ENCODE peak calls at places on chromosomes 5 and 9, in seven cellular contexts. M is fibroblast of mammary gland, G is uterus, W is suprapubic skin, J is HCT116, E is HL-60, I is breast epithelium. F is an unnamed sample.

GRCh38 chr9:131762356-131762932 is 22.6 kb upstream of the RAPGEF1 start:
- DNase-seq in M (peak), I (peak), E (peak), G (peak), W (peak), J (peak), F (no peak)

GRCh38 chr9:113603773-113604172 is 140.2 kb downstream of the RGS3 start:
- DNase-seq in G (no peak), I (no peak), J (no peak), M (no peak), E (no peak), W (no peak), F (no peak)

GRCh38 chr9:37706290-37706689 is 47.3 kb upstream of the TRMT10B start:
- DNase-seq in J (no peak), E (no peak), W (no peak), G (no peak), M (no peak), I (no peak), F (peak)

GRCh38 chr9:93955356-93956182 is 414 bp upstream of the BARX1 start:
- DNase-seq in I (no peak), J (no peak), W (no peak), M (no peak), G (no peak), E (peak), F (no peak)

GRCh38 chr5:35828092-35828598 is 28.5 kb upstream of the IL7R start:
- DNase-seq in M (peak), J (no peak), E (no peak), G (no peak), W (no peak), I (no peak), F (no peak)

GRCh38 chr9:110620726-110621125 is 41.2 kb upstream of the SVEP1 start:
- DNase-seq in E (no peak), W (no peak), G (no peak), I (no peak), J (no peak), M (no peak), F (no peak)

GRCh38 chr5:94159144-94159543 is 417.7 kb upstream of the POU5F2 start:
- DNase-seq in G (no peak), W (no peak), M (no peak), I (no peak), J (no peak), E (no peak), F (peak)

GRCh38 chr9:82996931-82997330 is 66.0 kb downstream of the RASEF start:
- DNase-seq in M (peak), E (no peak), I (no peak), J (no peak), G (no peak), W (no peak), F (no peak)

GRCh38 chr5:142878638-142879037 is 108.5 kb downstream of the ARHGAP26 start:
- DNase-seq in G (no peak), M (no peak), W (no peak), I (peak), J (no peak), E (no peak), F (no peak)

GRCh38 chr5:118450924-118451332 is 537.4 kb downstream of the DTWD2 start:
- DNase-seq in M (no peak), G (no peak), I (no peak), J (no peak), W (no peak), E (no peak), F (no peak)

GRCh38 chr5:78746990-78747389 is 98.4 kb upstream of the LHFPL2 start:
- DNase-seq in E (no peak), G (no peak), I (no peak), W (no peak), M (no peak), J (no peak), F (no peak)

GRCh38 chr9:94083384-94083783 is 880 bp upstream of the PTPDC1 start:
- DNase-seq in E (no peak), M (no peak), G (no peak), J (no peak), I (no peak), W (no peak), F (no peak)

GRCh38 chr9:110197330-110198187 is 10.4 kb downstream of the C9orf152 start:
- DNase-seq in G (no peak), E (no peak), W (peak), M (peak), I (no peak), J (no peak), F (no peak)

GRCh38 chr5:73381587-73382411 is 66.8 kb downstream of the FOXD1 start:
- DNase-seq in W (no peak), E (no peak), I (no peak), J (no peak), G (no peak), M (no peak), F (no peak)

GRCh38 chr5:102069974-102070373 is 226.1 kb downstream of the SLCO4C1 start:
- DNase-seq in G (no peak), M (no peak), J (no peak), W (no peak), I (no peak), E (no peak), F (no peak)

GRCh38 chr9:22169243-22169642 is 160.1 kb upstream of the CDKN2B start:
- DNase-seq in G (no peak), E (no peak), J (no peak), I (no peak), M (peak), W (no peak), F (peak)

GRCh38 chr5:80033513-80033912 is 1.6 kb upstream of the THBS4 start:
- DNase-seq in E (no peak), I (no peak), M (no peak), W (no peak), J (no peak), G (no peak), F (peak)

GRCh38 chr5:40224421-40224820 is 455.3 kb upstream of the PTGER4 start:
- DNase-seq in G (no peak), I (no peak), E (no peak), J (no peak), M (peak), W (no peak), F (peak)

GRCh38 chr9:112361602-112362001 is 18.3 kb upstream of the HSDL2 start:
- DNase-seq in I (no peak), J (peak), M (peak), W (no peak), E (peak), G (no peak), F (peak)

GRCh38 chr5:96977228-96977627 is 41.3 kb downstream of the LNPEP start:
- DNase-seq in G (no peak), E (no peak), I (no peak), M (no peak), J (no peak), W (no peak), F (no peak)

GRCh38 chr5:67187318-67187717 is 9.3 kb downstream of the CD180 start:
- DNase-seq in G (no peak), J (no peak), M (no peak), W (no peak), I (no peak), E (peak), F (no peak)

GRCh38 chr5:163244451-163244987 is 192.9 kb upstream of the CCNG1 start:
- DNase-seq in G (no peak), J (no peak), I (no peak), E (no peak), M (no peak), W (no peak), F (no peak)

GRCh38 chr9:102124465-102124864 is 386.0 kb upstream of the GRIN3A start:
- DNase-seq in W (no peak), J (no peak), M (no peak), E (no peak), I (no peak), G (no peak), F (no peak)

GRCh38 chr5:146188358-146188757 is 5.9 kb upstream of the LARS1 start:
- DNase-seq in M (peak), I (no peak), W (no peak), J (no peak), E (no peak), G (no peak), F (peak)

GRCh38 chr9:83431470-83432060 is 106.6 kb downstream of the FRMD3 start:
- DNase-seq in M (no peak), J (no peak), W (no peak), I (peak), G (no peak), E (no peak), F (no peak)

GRCh38 chr5:135662683-135663082 is 83.9 kb upstream of the CXCL14 start:
- DNase-seq in W (no peak), E (no peak), M (no peak), G (no peak), I (no peak), J (no peak), F (no peak)

GRCh38 chr5:1315709-1316587 is 21.1 kb upstream of the TERT start:
- DNase-seq in I (peak), E (peak), M (no peak), G (peak), J (no peak), W (peak), F (peak)

GRCh38 chr9:101458955-101459631 is 23.5 kb upstream of the ALDOB start:
- DNase-seq in E (peak), J (peak), W (no peak), G (no peak), M (peak), I (no peak), F (peak)

GRCh38 chr9:128206484-128206883 is 3.3 kb downstream of the DNM1 start:
- DNase-seq in I (no peak), M (no peak), W (no peak), J (no peak), G (no peak), E (no peak), F (no peak)

GRCh38 chr9:132181796-132182521 is 20.1 kb downstream of the NTNG2 start:
- DNase-seq in G (peak), I (no peak), M (no peak), W (no peak), J (no peak), E (no peak), F (no peak)

DNA sequence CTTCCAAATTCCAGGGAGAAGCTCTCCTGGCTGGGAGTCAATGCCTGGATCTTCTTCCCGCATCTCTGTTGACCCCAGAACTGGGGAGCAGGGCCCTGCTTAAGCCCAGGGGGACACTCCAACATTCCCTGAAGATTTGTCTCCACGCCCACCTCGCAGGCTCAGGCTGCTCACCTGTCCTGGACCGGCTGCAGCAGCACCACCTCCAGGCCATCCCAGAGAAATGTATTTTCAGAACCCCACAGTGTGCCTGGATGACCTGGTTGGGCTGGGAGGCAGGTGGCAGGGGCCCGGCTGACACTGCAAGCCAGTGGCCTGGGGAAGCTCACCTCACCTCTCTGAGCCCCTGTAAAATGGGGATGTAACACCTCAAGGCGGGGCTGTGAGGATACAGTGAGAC is 27.1 kb upstream of the ZBTB43 start:
- DNase-seq in G (no peak), J (no peak), E (no peak), I (no peak), M (no peak), W (no peak), F (no peak)
- TF ChIP-seq CTCF in G (no peak), J (peak), E (no peak), I (no peak), M (peak), W (no peak), F (peak)

DNA sequence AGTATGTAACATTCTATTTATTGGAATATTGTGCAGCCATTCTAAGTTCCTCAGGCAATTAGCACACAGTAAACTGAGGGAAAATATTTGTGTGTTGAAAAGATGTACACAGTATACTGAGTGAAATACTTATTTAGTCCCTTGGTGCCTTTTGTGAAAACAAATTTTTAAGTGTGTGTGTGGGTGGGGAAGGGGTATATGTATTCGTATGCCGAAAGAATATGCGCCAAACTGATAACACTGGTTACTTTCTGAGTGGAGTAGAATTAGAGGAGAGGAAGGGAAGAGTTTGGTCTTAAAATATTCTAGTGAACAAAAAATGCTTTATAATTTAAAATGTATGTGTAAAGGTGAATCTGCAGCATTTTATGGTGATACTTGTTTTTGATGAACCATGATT is 3.1 kb downstream of the DCP2 start:
- DNase-seq in W (no peak), G (no peak), M (no peak), I (no peak), J (no peak), E (no peak), F (no peak)
- H3K4me3 ChIP-seq in W (no peak), G (no peak), M (no peak), I (no peak), J (no peak), E (no peak), F (no peak)

DNA sequence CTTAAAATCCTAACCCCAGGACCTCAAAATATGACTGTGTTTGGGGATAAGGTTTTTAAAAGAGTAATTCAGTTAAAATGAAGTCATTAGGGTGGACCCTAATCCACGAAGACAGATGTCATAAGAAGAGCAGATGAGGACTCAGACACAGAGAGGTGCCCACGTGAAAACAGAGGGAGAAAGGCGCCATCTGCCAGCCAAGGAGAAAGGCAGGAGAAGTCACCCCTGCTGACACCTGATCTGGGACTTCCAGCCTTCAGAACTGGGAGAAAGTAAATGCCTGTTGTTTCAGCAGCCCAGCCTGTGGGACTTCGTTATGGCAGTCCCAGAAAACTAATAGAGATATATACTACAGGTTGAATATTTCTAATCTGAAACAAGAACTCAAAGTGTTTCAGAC is 67.4 kb downstream of the ROR2 start:
- DNase-seq in I (no peak), J (no peak), E (no peak), M (no peak), G (no peak), W (no peak), F (no peak)
- TF ChIP-seq CTCF in I (no peak), J (no peak), E (no peak), M (no peak), G (no peak), W (no peak), F (peak)

GRCh38 chr5:132313961-132314432 is 19.8 kb downstream of the SLC22A4 start:
- DNase-seq in E (no peak), W (no peak), G (no peak), J (no peak), I (no peak), M (no peak), F (no peak)
- H3K4me3 ChIP-seq in E (no peak), W (no peak), G (no peak), J (no peak), I (no peak), M (no peak), F (no peak)

GRCh38 chr5:124954784-124955183 is 208.3 kb upstream of the ZNF608 start:
- DNase-seq in W (no peak), E (no peak), I (no peak), J (no peak), M (no peak), G (no peak), F (no peak)

GRCh38 chr5:124951676-124952075 is 205.2 kb upstream of the ZNF608 start:
- DNase-seq in M (no peak), E (no peak), G (no peak), I (no peak), J (no peak), W (no peak), F (no peak)

GRCh38 chr5:124952079-124952478 is 205.6 kb upstream of the ZNF608 start:
- DNase-seq in I (no peak), W (no peak), M (peak), G (no peak), E (no peak), J (no peak), F (no peak)

GRCh38 chr5:124951105-124951504 is 204.7 kb upstream of the ZNF608 start:
- DNase-seq in G (no peak), E (no peak), I (no peak), M (no peak), J (no peak), W (no peak), F (no peak)

GRCh38 chr5:124952566-124952965 is 206.1 kb upstream of the ZNF608 start:
- DNase-seq in E (no peak), M (no peak), I (no peak), G (no peak), W (no peak), J (no peak), F (no peak)
- TF ChIP-seq CTCF in E (no peak), M (no peak), I (no peak), G (no peak), W (no peak), J (no peak), F (no peak)

GRCh38 chr5:158450761-158451160 is 591.8 kb upstream of the CLINT1 start:
- DNase-seq in W (no peak), E (no peak), G (no peak), J (no peak), M (no peak), I (no peak), F (no peak)
- H3K4me3 ChIP-seq in W (no peak), E (no peak), G (no peak), J (no peak), M (no peak), I (no peak), F (no peak)

DNA sequence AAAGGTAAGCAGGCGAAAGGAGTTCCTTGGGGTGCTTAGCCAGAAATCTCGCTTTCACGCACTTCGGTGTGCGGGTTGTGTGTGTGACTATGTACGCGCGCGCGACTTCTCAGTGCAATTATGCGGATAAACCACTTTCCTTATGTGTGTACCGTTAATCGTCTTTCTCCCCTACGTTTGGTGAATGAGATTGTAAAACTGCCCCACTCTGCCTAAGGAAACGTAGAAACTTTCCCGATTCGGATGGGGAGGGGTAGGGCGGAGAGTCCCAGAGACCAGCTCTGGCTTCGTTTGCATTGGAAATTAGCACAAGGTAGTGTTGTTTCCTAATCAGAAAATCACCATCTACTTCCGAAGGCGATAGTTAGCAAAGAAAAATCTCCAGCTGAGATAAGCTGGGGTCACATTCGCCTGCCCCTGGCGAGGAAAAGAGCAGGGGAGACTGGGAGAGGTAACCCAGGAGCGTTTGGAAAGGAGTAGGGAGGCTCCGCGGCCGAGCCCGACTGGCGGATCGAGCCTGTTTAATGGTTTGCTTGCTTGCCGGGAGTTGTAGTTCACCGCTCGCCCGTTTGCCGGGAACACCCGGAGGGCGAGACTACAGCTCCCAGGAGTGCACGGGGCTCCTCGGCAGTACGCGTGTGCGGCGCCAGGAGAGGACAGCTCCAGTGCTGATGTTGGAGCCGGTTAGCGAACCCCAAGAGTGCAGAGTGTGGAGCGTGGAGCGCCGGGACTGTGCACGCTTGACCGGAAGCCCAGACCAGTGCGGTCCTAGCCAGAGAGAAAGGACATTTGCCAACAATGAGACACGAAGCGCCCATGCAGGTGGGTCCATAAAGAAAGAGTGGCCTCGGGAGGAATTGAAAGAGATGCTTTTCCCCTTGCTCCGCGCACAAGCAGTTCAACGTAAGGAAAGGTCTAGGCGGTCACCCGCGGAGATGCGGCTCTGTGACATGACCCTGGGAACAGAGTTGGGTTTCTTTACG is at the start of gene RAB3C:
- DNase-seq in J (peak), W (peak), G (peak), E (peak), M (peak), I (peak), F (peak)
- TF ChIP-seq CTCF in J (no peak), W (no peak), G (no peak), E (no peak), M (no peak), I (no peak), F (no peak)

GRCh38 chr5:6717687-6718086 is 4.5 kb downstream of the TENT4A start:
- DNase-seq in I (peak), E (no peak), G (no peak), W (no peak), M (no peak), J (no peak), F (no peak)

GRCh38 chr5:6715758-6716633 is 2.8 kb downstream of the TENT4A start:
- DNase-seq in M (no peak), W (no peak), G (no peak), I (peak), E (peak), J (no peak), F (peak)

GRCh38 chr5:6715271-6715670 is 2.0 kb downstream of the TENT4A start:
- DNase-seq in W (no peak), J (no peak), M (no peak), I (peak), G (no peak), E (no peak), F (no peak)

GRCh38 chr5:6717247-6717646 is 4.0 kb downstream of the TENT4A start:
- DNase-seq in M (no peak), J (no peak), W (no peak), I (peak), E (no peak), G (no peak), F (no peak)

DNA sequence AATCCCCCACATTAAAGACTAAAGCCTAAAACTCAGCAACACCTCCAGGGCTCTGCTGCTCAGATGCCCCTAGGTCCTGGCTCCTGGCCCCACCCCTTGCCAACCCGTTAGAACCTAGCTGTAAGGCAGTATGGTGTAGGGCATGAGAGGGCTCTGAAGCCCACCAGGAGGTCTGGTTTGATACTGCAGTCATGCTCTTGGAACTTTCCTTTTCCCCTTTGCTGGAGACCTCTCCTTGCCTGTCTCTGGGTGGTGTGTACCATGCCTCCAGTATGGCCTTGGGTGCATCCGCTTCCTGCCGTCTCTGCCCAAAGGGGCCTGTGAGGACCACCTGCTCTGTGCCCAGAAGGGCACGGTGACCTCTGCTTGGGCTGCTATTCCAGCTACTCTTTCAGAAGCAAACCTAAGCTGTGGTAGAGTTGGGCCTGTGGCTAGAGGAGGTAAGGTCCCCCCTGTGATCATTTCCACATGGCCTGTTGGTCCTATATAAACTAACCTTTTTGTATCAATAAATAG is 3.5 kb downstream of the TENT4A start:
- DNase-seq in M (no peak), E (no peak), G (no peak), J (no peak), I (peak), W (no peak), F (no peak)
- H3K4me3 ChIP-seq in M (no peak), E (no peak), G (no peak), J (no peak), I (peak), W (peak), F (no peak)

GRCh38 chr5:91266184-91266705 is 116.9 kb downstream of the ARRDC3 start:
- DNase-seq in I (no peak), E (no peak), G (no peak), M (peak), J (peak), W (no peak), F (peak)
- TF ChIP-seq CTCF in I (no peak), E (no peak), G (peak), M (no peak), J (peak), W (no peak), F (no peak)